ENCODE peak calls at places on chromosomes 16 and 17, in seven cellular contexts. B is cardiac muscle cell, Y is psoas muscle, N is cardiac fibroblast, I is GM10248, C is heart left ventricle, U is HFFc6. Z is an unnamed sample.

GRCh38 chr17:18143044-18143936 is 34.7 kb downstream of the MYO15A start:
- DNase-seq in I (peak), N (peak), Y (no peak), C (no peak), B (peak), U (peak), Z (no peak)

GRCh38 chr17:52209507-52209906 is 51.0 kb upstream of the CA10 start:
- DNase-seq in C (no peak), Y (no peak), U (no peak), B (no peak), N (no peak), I (no peak), Z (no peak)

GRCh38 chr17:49132699-49133364 is at the start of gene B4GALNT2:
- DNase-seq in C (no peak), B (peak), U (no peak), Y (peak), N (no peak), I (no peak), Z (peak)

GRCh38 chr16:86874141-86874540 is 295.8 kb downstream of the FOXL1 start:
- DNase-seq in C (no peak), Y (no peak), B (peak), N (peak), U (peak), I (peak), Z (no peak)

GRCh38 chr17:27281438-27281837 is 12.5 kb upstream of the WSB1 start:
- DNase-seq in N (no peak), I (no peak), U (no peak), B (no peak), Y (no peak), C (no peak), Z (no peak)

GRCh38 chr16:71722801-71723536 is 1.5 kb downstream of the PHLPP2 start:
- DNase-seq in I (peak), B (peak), N (peak), Y (peak), C (peak), U (peak), Z (peak)

GRCh38 chr17:17398188-17398927 is 78.4 kb upstream of the MED9 start:
- DNase-seq in I (no peak), N (peak), U (no peak), C (no peak), Y (peak), B (no peak), Z (no peak)

GRCh38 chr17:59353106-59353854 is 21.8 kb downstream of the YPEL2 start:
- DNase-seq in N (no peak), U (no peak), I (no peak), Y (no peak), B (no peak), C (no peak), Z (no peak)

GRCh38 chr17:61205406-61205805 is 194.2 kb upstream of the TBX2 start:
- DNase-seq in C (no peak), I (no peak), U (no peak), Y (no peak), N (no peak), B (no peak), Z (no peak)

GRCh38 chr17:28744104-28744801 is 442 bp downstream of the TRAF4 start:
- DNase-seq in B (peak), U (no peak), N (peak), I (peak), C (no peak), Y (peak), Z (peak)

GRCh38 chr17:9615486-9615885 is 29.8 kb upstream of the USP43 start:
- DNase-seq in N (no peak), B (no peak), Y (no peak), I (no peak), C (no peak), U (no peak), Z (no peak)

GRCh38 chr17:66492500-66493123 is 190.2 kb downstream of the PRKCA start:
- DNase-seq in N (no peak), B (no peak), U (no peak), Y (no peak), I (no peak), C (no peak), Z (no peak)

GRCh38 chr16:17038415-17038814 is 432.3 kb downstream of the XYLT1 start:
- DNase-seq in Y (no peak), I (no peak), N (no peak), B (peak), C (no peak), U (no peak), Z (no peak)

GRCh38 chr17:63740464-63741181 is 976 bp downstream of the STRADA start:
- DNase-seq in B (no peak), N (peak), C (no peak), I (peak), U (peak), Y (no peak), Z (no peak)

GRCh38 chr17:60645918-60646523 is 31.6 kb upstream of the BCAS3 start:
- DNase-seq in I (no peak), Y (no peak), B (no peak), C (no peak), N (no peak), U (no peak), Z (no peak)

DNA sequence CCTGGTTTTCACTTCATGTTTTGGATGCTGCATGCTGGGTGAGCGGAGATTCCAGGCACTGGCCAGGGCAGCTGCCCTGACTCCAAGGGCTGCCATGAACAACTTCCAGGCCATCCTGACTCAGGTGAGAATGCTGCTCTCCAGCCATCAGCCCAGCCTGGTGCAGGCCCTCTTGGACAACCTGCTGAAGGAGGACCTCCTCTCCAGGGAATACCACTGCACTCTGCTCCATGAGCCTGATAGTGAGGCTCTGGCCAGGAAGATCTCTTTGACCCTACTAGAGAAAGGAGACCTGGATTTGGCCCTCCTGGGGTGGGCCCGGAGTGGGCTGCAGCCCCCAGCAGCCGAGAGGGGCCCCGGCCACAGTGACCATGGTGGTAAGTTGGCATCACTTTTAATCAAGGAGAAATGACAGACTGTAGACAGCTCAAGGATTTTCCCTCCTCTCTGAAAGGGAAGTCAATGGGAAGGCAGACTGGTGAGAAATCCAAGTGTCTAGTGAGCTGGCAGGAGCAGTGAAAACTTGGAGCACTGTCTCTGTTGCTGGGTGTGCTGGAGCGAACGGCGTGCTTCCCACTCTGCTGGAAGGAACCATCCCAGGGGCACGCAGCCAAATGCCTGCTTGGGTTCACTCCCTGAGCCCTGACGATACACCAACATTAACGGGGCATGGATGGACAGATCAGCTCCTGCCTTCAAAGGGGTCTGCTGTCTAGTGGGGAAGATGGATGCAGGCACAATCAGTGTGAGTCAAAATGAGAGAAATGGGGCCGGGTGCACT is 10.6 kb upstream of the CIITA start:
- DNase-seq in I (no peak), U (no peak), N (no peak), Y (no peak), B (no peak), C (peak), Z (no peak)
- TF ChIP-seq CTCF in I (no peak), U (no peak), N (no peak), Y (no peak), B (no peak), C (no peak), Z (no peak)

DNA sequence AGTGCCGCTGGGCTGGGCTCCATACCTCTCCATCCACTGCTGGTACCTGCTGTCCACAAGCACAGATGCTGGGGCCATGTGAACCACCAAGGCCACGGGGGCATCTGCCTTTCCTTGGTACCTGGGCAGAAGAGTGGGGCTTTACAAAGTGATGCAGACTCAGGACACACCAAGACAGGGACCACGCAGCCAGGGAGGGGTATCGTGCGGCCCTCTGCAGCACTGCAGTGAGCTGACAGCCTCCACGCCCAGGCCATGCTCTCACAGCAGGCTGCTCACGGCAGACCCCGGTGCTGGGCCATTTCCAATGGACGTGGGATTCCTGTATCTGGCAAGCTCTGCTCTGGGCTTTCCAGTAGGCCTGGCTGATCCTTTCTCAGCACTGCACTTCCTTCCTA is 14.4 kb downstream of the ELAC2 start:
- DNase-seq in C (no peak), Y (no peak), U (no peak), B (no peak), N (no peak), I (no peak), Z (no peak)
- TF ChIP-seq CTCF in C (peak), Y (no peak), U (peak), B (no peak), N (no peak), I (no peak), Z (peak)

GRCh38 chr17:37190493-37190892 is 185.3 kb upstream of the C17orf78 start:
- DNase-seq in Y (no peak), N (no peak), U (no peak), I (no peak), C (no peak), B (no peak), Z (no peak)
- TF ChIP-seq CTCF in Y (no peak), N (peak), U (peak), I (no peak), C (no peak), B (peak), Z (peak)

DNA sequence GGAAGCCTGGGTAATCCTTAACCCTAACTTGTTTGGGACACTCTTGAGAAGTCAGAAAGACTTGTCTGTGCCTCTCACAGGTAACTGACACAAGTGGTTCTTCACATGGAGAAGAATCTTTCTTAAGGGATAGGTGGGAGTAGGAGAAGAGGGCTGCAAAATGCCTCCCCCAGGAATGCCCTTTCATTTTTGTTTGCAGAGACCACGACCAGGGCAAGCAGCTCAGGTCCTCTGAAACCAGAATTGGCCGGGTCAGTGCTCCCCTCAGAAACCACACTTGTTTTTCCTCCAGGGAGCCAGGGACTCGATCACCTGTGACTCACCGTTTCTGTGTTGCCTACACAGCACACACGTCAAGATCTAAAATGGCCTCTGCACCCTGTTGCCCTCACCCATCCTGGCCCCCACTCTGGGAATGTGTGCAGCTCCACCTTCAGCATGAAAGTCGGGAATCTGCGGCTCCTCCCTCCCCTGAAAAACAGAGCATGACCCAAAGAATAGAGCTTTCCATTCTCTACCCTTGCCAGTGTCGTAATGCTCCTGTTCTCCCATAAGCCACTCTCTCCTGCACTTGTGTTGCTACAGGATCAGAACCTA is 36.1 kb downstream of the HNF1B start:
- DNase-seq in N (no peak), U (no peak), I (no peak), Y (no peak), C (no peak), B (no peak), Z (no peak)
- TF ChIP-seq CTCF in N (no peak), U (no peak), I (no peak), Y (no peak), C (no peak), B (no peak), Z (no peak)

GRCh38 chr17:68381076-68381900 is 76.0 kb downstream of the WIPI1 start:
- DNase-seq in I (no peak), C (no peak), U (peak), N (peak), B (no peak), Y (no peak), Z (no peak)
- TF ChIP-seq CTCF in I (no peak), C (no peak), U (no peak), N (no peak), B (no peak), Y (no peak), Z (no peak)

Z was measured in glutamatergic neuron.